ENCODE peak calls at places on chromosomes 11 and 22, in five cellular contexts. V is mucosa of descending colon; R is lower lobe of right lung; F is right cardiac atrium; Y is naive thymus-derived CD4-positive, alpha-beta T cell. E is an unnamed sample.
A peak's percentile ranks its signal among the peaks of the same experiment; 100 is the strongest.

GRCh38 chr11:113417428-113417827 is 29.8 kb downstream of the ANKK1 start:
- ATAC-seq in V (no peak), F (no peak), Y (no peak), R (no peak), E (no peak)

GRCh38 chr11:133946541-133947297 is 10.0 kb downstream of the IGSF9B start:
- ATAC-seq in F (peak; percentile 31), R (peak; percentile 15), Y (peak; percentile 1), V (no peak), E (peak; percentile 14)

GRCh38 chr11:67558084-67558772 is 25.4 kb upstream of the GSTP1 start:
- ATAC-seq in V (peak; percentile 86), F (peak; percentile 89), Y (no peak), R (peak; percentile 90), E (no peak)

GRCh38 chr22:33785283-33785991 is 134.8 kb downstream of the LARGE1 start:
- ATAC-seq in R (peak; percentile 38), Y (no peak), F (no peak), V (peak; percentile 23), E (peak; percentile 46)

GRCh38 chr22:31958625-31959239 is 14.4 kb downstream of the YWHAH start:
- ATAC-seq in Y (peak; percentile 37), V (peak; percentile 16), F (no peak), R (peak; percentile 72), E (no peak)

GRCh38 chr11:61972112-61972795 is 4.8 kb upstream of the FTH1 start:
- ATAC-seq in Y (peak; percentile 33), R (no peak), V (no peak), F (no peak), E (no peak)

GRCh38 chr11:70364198-70364597 is 34.1 kb upstream of the CTTN start:
- ATAC-seq in V (no peak), R (no peak), Y (no peak), F (no peak), E (no peak)

GRCh38 chr11:112564228-112564955 is 303.7 kb upstream of the PLET1 start:
- ATAC-seq in R (peak; percentile 38), V (peak; percentile 65), F (peak; percentile 58), Y (no peak), E (peak; percentile 62)

GRCh38 chr22:32205974-32206773 is 1.3 kb upstream of the RFPL2 start:
- ATAC-seq in V (no peak), Y (no peak), F (peak; percentile 8), R (no peak), E (no peak)

GRCh38 chr11:6817668-6818067 is 18.2 kb upstream of the OR6A2 start:
- ATAC-seq in Y (no peak), V (no peak), F (no peak), R (no peak), E (no peak)

GRCh38 chr11:123543796-123544195 is 110.6 kb downstream of the SCN3B start:
- ATAC-seq in R (no peak), V (no peak), F (no peak), Y (no peak), E (no peak)

GRCh38 chr11:83661491-83662350 is 375.6 kb upstream of the CCDC90B start:
- ATAC-seq in Y (no peak), F (no peak), R (no peak), V (no peak), E (no peak)

GRCh38 chr22:35739642-35740041 is 22.0 kb downstream of the APOL5 start:
- ATAC-seq in V (peak; percentile 25), R (no peak), F (peak; percentile 36), Y (no peak), E (no peak)

GRCh38 chr11:12377824-12378593 is 638 bp downstream of the PARVA start:
- ATAC-seq in F (peak; percentile 76), R (peak; percentile 93), Y (peak; percentile 36), V (peak; percentile 86), E (peak; percentile 77)

GRCh38 chr22:25566812-25567211 is 2.3 kb downstream of the GRK3 start:
- ATAC-seq in R (peak; percentile 42), Y (peak; percentile 53), V (no peak), F (no peak), E (no peak)

GRCh38 chr11:120031156-120031555 is 106.8 kb downstream of the TRIM29 start:
- ATAC-seq in F (no peak), R (no peak), V (no peak), Y (no peak), E (no peak)

GRCh38 chr11:60910281-60910687 is 3.7 kb upstream of the TMEM109 start:
- ATAC-seq in R (no peak), V (no peak), Y (no peak), F (no peak), E (no peak)

GRCh38 chr22:42958937-42959336 is 56.0 kb downstream of the PACSIN2 start:
- ATAC-seq in F (no peak), Y (no peak), R (no peak), V (no peak), E (no peak)

GRCh38 chr11:15580056-15580774 is 465.5 kb downstream of the INSC start:
- ATAC-seq in F (peak; percentile 61), Y (peak; percentile 48), V (peak; percentile 34), R (peak; percentile 10), E (no peak)

GRCh38 chr11:64260147-64260708 is 8.9 kb downstream of the PLCB3 start:
- ATAC-seq in F (no peak), R (no peak), Y (no peak), V (no peak), E (no peak)

GRCh38 chr11:31958086-31958735 is 132.7 kb upstream of the RCN1 start:
- ATAC-seq in R (peak; percentile 65), Y (peak; percentile 49), F (peak; percentile 82), V (peak; percentile 76), E (no peak)

GRCh38 chr22:29615705-29616104 is 12.3 kb downstream of the NF2 start:
- ATAC-seq in F (no peak), Y (no peak), R (no peak), V (no peak), E (no peak)

GRCh38 chr11:60720460-60720859 is 4.1 kb upstream of the MS4A18 start:
- ATAC-seq in F (no peak), Y (no peak), V (no peak), R (no peak), E (no peak)

GRCh38 chr22:37775785-37776638 is 31.7 kb upstream of the GCAT start:
- ATAC-seq in V (no peak), F (peak; percentile 1), Y (no peak), R (no peak), E (no peak)

GRCh38 chr11:26227311-26227710 is 104.6 kb upstream of the ANO3 start:
- ATAC-seq in R (peak; percentile 52), V (peak; percentile 28), Y (no peak), F (peak; percentile 56), E (peak; percentile 76)

GRCh38 chr11:71949034-71949433 is 20.2 kb downstream of the RNF121 start:
- ATAC-seq in R (no peak), F (peak; percentile 22), V (no peak), Y (no peak), E (no peak)

GRCh38 chr11:65418431-65418680 is 4.2 kb upstream of the NEAT1 start:
- ATAC-seq in R (no peak), Y (no peak), F (no peak), V (no peak), E (no peak)

GRCh38 chr22:37764622-37765021 is 43.1 kb upstream of the GCAT start:
- ATAC-seq in V (no peak), R (no peak), Y (no peak), F (no peak), E (peak; percentile 44)

GRCh38 chr11:130894322-130895025 is 21.8 kb downstream of the SNX19 start:
- ATAC-seq in Y (peak; percentile 94), F (peak; percentile 43), V (peak; percentile 92), R (peak; percentile 59), E (no peak)

GRCh38 chr22:46107753-46108563 is 42.4 kb upstream of the PPARA start:
- ATAC-seq in R (no peak), V (no peak), Y (no peak), F (no peak), E (no peak)

GRCh38 chr22:21741790-21742189 is 6.2 kb upstream of the YPEL1 start:
- ATAC-seq in R (no peak), V (no peak), F (no peak), Y (no peak), E (no peak)

GRCh38 chr11:96215826-96216225 is 127.2 kb downstream of the MAML2 start:
- ATAC-seq in F (no peak), Y (peak; percentile 49), V (peak; percentile 12), R (no peak), E (no peak)

GRCh38 chr22:45562102-45562501 is 59.4 kb downstream of the FBLN1 start:
- ATAC-seq in F (no peak), V (no peak), R (no peak), Y (no peak), E (no peak)

DNA sequence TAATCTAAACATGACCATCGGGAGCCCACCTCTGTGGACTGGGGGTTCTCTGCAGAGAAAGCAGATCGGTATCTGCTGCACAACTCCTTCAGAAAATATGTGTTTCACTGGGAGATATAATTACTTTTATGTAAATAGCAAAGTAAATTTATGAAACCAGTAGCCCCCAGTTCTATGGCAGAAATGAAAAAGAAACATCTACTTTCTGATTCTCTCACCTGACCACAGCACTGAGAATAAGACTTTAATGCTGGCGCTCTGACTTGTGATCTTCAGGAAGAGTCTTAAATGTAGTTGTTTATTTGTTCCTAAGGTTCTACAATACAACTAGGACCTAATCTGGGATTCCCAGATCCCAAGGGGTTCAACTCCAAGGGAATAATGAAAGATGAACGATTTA is 518.0 kb downstream of the DLG2 start:
- ATAC-seq in Y (no peak), V (no peak), F (no peak), R (no peak), E (no peak)
- H3K4me3 ChIP-seq in Y (no peak overlapping the region), V (no peak overlapping the region), F (no peak overlapping the region), R (no peak overlapping the region), E (no peak overlapping the region)

DNA sequence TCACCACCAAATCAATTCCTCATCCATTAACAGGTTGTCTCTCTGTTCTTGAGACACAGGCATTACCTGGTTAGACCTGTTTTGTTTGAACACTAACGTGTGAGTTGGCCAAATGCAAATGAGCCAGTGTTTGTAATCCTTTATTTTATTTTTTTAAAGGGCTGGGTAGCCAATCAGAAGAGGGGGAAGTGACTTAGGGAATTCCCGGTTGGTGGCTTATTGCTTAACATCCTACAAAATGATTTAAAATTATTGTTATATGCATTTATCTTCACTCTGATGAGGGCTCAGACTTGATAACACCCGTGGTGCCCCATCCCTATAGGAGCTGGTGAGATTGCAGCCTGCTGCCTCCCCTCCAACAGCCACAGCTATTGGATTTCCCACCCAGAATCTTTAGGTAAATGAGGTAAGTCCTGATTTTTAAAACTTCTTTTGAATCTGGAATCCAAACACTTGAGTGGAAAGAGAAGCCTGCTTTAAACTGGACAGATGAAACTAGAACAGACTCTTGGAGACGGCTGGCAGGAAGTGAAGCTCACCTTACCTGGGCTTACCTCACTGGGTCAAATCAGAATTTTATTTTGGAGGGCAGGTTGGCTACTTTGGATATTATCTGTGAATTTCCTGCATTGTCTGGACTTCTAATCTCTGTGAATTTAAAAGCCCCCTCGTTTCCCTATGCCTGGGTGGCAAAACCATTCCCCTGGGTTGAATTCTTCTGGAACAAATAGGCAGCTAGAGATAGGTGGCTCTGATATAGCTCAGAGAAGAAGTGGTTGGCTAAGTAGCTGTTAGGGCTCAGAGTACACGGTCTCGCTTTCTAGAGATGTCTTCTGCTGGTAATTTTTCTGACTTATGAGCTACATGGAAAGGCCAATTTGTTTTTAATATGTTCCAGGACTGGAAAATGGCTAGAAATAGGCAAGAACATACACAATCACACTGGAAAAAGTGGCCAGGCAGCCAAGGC is at the start of gene EHF:
- ATAC-seq in V (peak; percentile 81), Y (no peak), R (peak; percentile 81), F (no peak), E (no peak)
- H3K4me3 ChIP-seq in V (peak within 1 kb of the TSS; percentile 38), Y (no peak within 1 kb of the TSS), R (peak within 1 kb of the TSS; percentile 42), F (no peak within 1 kb of the TSS), E (no peak within 1 kb of the TSS)

GRCh38 chr11:1388763-1389102 is 1.0 kb upstream of the BRSK2 start:
- ATAC-seq in V (no peak), R (no peak), Y (no peak), F (no peak), E (no peak)
- H3K4me3 ChIP-seq in V (no peak overlapping the region), R (peak overlapping the region; percentile 60), Y (peak overlapping the region; percentile 64), F (peak overlapping the region; percentile 34), E (no peak overlapping the region)

GRCh38 chr22:47249370-47249928 is 487.0 kb downstream of the TBC1D22A start:
- ATAC-seq in Y (no peak), F (peak; percentile 36), R (no peak), V (no peak), E (no peak)
- H3K4me3 ChIP-seq in Y (no peak overlapping the region), F (no peak overlapping the region), R (no peak overlapping the region), V (no peak overlapping the region), E (no peak overlapping the region)